ENCODE peak calls at places on chromosomes 6 and 20, in six cellular contexts. S is sigmoid colon; R is ascending aorta; L is right atrium auricular region; M is CD4-positive, alpha-beta T cell; F is lung. G is an unnamed sample.

GRCh38 chr6:150470131-150470530 is 101.3 kb downstream of the IYD start:
- DNase-seq in S (no peak), R (no peak), L (no peak), M (no peak), F (no peak), G (no peak)

GRCh38 chr20:23407770-23408467 is 13.4 kb downstream of the NAPB start:
- DNase-seq in S (no peak), R (no peak), L (no peak), M (no peak), F (no peak), G (no peak)

GRCh38 chr6:21738180-21739094 is 144.9 kb downstream of the SOX4 start:
- DNase-seq in S (no peak), R (no peak), L (no peak), M (no peak), F (peak; percentile 50), G (no peak)

GRCh38 chr6:168015492-168016175 is 18.2 kb downstream of the KIF25 start:
- DNase-seq in S (no peak), R (no peak), L (no peak), M (no peak), F (no peak), G (no peak)

GRCh38 chr6:16324622-16325225 is 86.3 kb downstream of the GMPR start:
- DNase-seq in S (no peak), R (no peak), L (no peak), M (no peak), F (no peak), G (no peak)

GRCh38 chr6:149271348-149272340 is 45.9 kb upstream of the TAB2 start:
- DNase-seq in S (no peak), R (no peak), L (no peak), M (no peak), F (no peak), G (no peak)

GRCh38 chr20:63337786-63338420 is 23.2 kb downstream of the CHRNA4 start:
- DNase-seq in S (no peak), R (no peak), L (no peak), M (no peak), F (no peak), G (no peak)

GRCh38 chr20:2872304-2873009 is 824 bp upstream of the PTPRA start:
- DNase-seq in S (peak; percentile 81), R (no peak), L (peak; percentile 70), M (peak; percentile 63), F (peak; percentile 51), G (peak; percentile 70)

GRCh38 chr6:147204843-147205311 is 660 bp downstream of the STXBP5 start:
- DNase-seq in S (no peak), R (no peak), L (no peak), M (no peak), F (no peak), G (no peak)

GRCh38 chr20:31845300-31845863 is at the start of gene FOXS1:
- DNase-seq in S (no peak), R (peak; percentile 60), L (no peak), M (no peak), F (no peak), G (no peak)

GRCh38 chr20:38342196-38342595 is 4.1 kb upstream of the LBP start:
- DNase-seq in S (no peak), R (no peak), L (no peak), M (no peak), F (no peak), G (no peak)

GRCh38 chr6:118161364-118161763 is 254.3 kb downstream of the SLC35F1 start:
- DNase-seq in S (no peak), R (no peak), L (no peak), M (no peak), F (no peak), G (no peak)

GRCh38 chr6:12361042-12361765 is 71.0 kb downstream of the EDN1 start:
- DNase-seq in S (no peak), R (no peak), L (no peak), M (no peak), F (no peak), G (no peak)

GRCh38 chr6:137901454-137901853 is 34.4 kb downstream of the TNFAIP3 start:
- DNase-seq in S (no peak), R (no peak), L (no peak), M (no peak), F (no peak), G (no peak)

GRCh38 chr6:100663219-100663863 is 198.6 kb upstream of the SIM1 start:
- DNase-seq in S (no peak), R (no peak), L (no peak), M (no peak), F (no peak), G (no peak)

GRCh38 chr6:32178547-32179440 is 589 bp downstream of the RNF5 start:
- DNase-seq in S (no peak), R (no peak), L (no peak), M (no peak), F (no peak), G (no peak)

GRCh38 chr20:45798935-45799642 is 7.3 kb downstream of the DNTTIP1 start:
- DNase-seq in S (no peak), R (no peak), L (no peak), M (peak; percentile 52), F (peak; percentile 65), G (peak; percentile 67)

GRCh38 chr20:58623579-58624473 is 27.3 kb upstream of the STX16 start:
- DNase-seq in S (peak; percentile 80), R (no peak), L (peak; percentile 74), M (no peak), F (no peak), G (no peak)

GRCh38 chr6:129102741-129103140 is 219.8 kb downstream of the LAMA2 start:
- DNase-seq in S (peak; percentile 76), R (no peak), L (peak; percentile 84), M (no peak), F (no peak), G (no peak)

GRCh38 chr6:134816780-134817179 is 133.1 kb downstream of the ALDH8A1 start:
- DNase-seq in S (no peak), R (no peak), L (no peak), M (no peak), F (no peak), G (no peak)

GRCh38 chr6:1595271-1596087 is 14.2 kb upstream of the FOXC1 start:
- DNase-seq in S (no peak), R (no peak), L (no peak), M (no peak), F (no peak), G (no peak)

GRCh38 chr6:68343901-68344300 is 291.2 kb upstream of the ADGRB3 start:
- DNase-seq in S (no peak), R (no peak), L (no peak), M (no peak), F (no peak), G (peak; percentile 73)

GRCh38 chr6:25178336-25178735 is 100.8 kb upstream of the CARMIL1 start:
- DNase-seq in S (no peak), R (no peak), L (no peak), M (no peak), F (no peak), G (no peak)

GRCh38 chr20:48722737-48723191 is 105.0 kb downstream of the PREX1 start:
- DNase-seq in S (peak; percentile 63), R (peak; percentile 36), L (peak; percentile 61), M (no peak), F (no peak), G (no peak)

GRCh38 chr6:87092435-87092834 is 2.5 kb downstream of the CGA start:
- DNase-seq in S (no peak), R (no peak), L (no peak), M (no peak), F (no peak), G (no peak)

GRCh38 chr6:41451039-41451438 is 95.1 kb upstream of the FOXP4 start:
- DNase-seq in S (no peak), R (no peak), L (no peak), M (no peak), F (no peak), G (peak; percentile 92)

GRCh38 chr6:155120034-155120433 is 124.9 kb downstream of the TIAM2 start:
- DNase-seq in S (no peak), R (no peak), L (no peak), M (no peak), F (no peak), G (peak; percentile 61)

GRCh38 chr20:53245581-53245980 is 273.4 kb downstream of the TSHZ2 start:
- DNase-seq in S (no peak), R (no peak), L (no peak), M (no peak), F (no peak), G (no peak)
- TF ChIP-seq CTCF in S (no peak), R (no peak), L (no peak), M (no peak), F (no peak), G (no peak)

GRCh38 chr6:125453516-125453915 is 151.7 kb upstream of the HDDC2 start:
- DNase-seq in S (no peak), R (no peak), L (no peak), M (no peak), F (no peak), G (no peak)
- H3K9me3 ChIP-seq in S (peaks cover 6% of the 10 kb centered on the region), R (no peaks in the 10 kb centered on the region), L (peaks cover 7% of the 10 kb centered on the region), M (peaks cover 16% of the 10 kb centered on the region), F (peaks cover 17% of the 10 kb centered on the region), G (peaks cover 8% of the 10 kb centered on the region)

GRCh38 chr6:75205776-75206334 is at the start of gene COL12A1:
- DNase-seq in S (peak; percentile 99), R (peak; percentile 79), L (peak; percentile 96), M (no peak), F (peak; percentile 94), G (peak; percentile 60)

GRCh38 chr6:75204959-75205775 is 686 bp downstream of the COL12A1 start:
- DNase-seq in S (peak; percentile 88), R (no peak), L (no peak), M (no peak), F (peak; percentile 63), G (no peak)

GRCh38 chr6:75203721-75204120 is 2.1 kb downstream of the COL12A1 start:
- DNase-seq in S (no peak), R (no peak), L (no peak), M (no peak), F (no peak), G (no peak)

GRCh38 chr6:75202676-75203131 is 3.1 kb downstream of the COL12A1 start:
- DNase-seq in S (no peak), R (no peak), L (no peak), M (no peak), F (no peak), G (no peak)

GRCh38 chr6:75204222-75204958 is 1.5 kb downstream of the COL12A1 start:
- DNase-seq in S (peak; percentile 93), R (no peak), L (peak; percentile 86), M (no peak), F (peak; percentile 63), G (peak; percentile 54)
- TF ChIP-seq CTCF in S (peak; percentile 65), R (peak; percentile 66), L (peak; percentile 85), M (no peak), F (peak; percentile 41), G (peak; percentile 72)

GRCh38 chr20:21702001-21702400 is 3.5 kb upstream of the PAX1 start:
- DNase-seq in S (no peak), R (no peak), L (no peak), M (no peak), F (no peak), G (no peak)
- H3K9me3 ChIP-seq in S (no peaks in the 10 kb centered on the region), R (no peaks in the 10 kb centered on the region), L (no peaks in the 10 kb centered on the region), M (no peaks in the 10 kb centered on the region), F (peaks cover 10% of the 10 kb centered on the region), G (peaks cover 2% of the 10 kb centered on the region)

G was measured in WERI-Rb-1.